ENCODE peak calls at places on chromosomes 13 and 19, in nine cellular contexts. G, Z, C, R, F, Q, O, M and N are unnamed samples. For H3K4me1, the result is how much of the 10 kb centered on the place peaks cover.

GRCh38 chr13:24203726-24204295 is 43.3 kb downstream of the SPATA13 start:
- DNase-seq in O (no peak), Z (no peak), F (no peak), G (no peak), C (no peak), M (no peak), R (no peak), Q (no peak), N (no peak)

GRCh38 chr13:43195551-43195950 is 172.2 kb downstream of the DNAJC15 start:
- DNase-seq in M (no peak), C (no peak), O (no peak), Q (no peak), F (no peak), R (no peak), G (no peak), Z (peak), N (no peak)

GRCh38 chr19:16566161-16566560 is 6.1 kb downstream of the SLC35E1 start:
- DNase-seq in R (no peak), C (peak), M (no peak), G (no peak), O (no peak), Q (no peak), Z (no peak), F (no peak), N (no peak)

GRCh38 chr13:60431108-60431700 is 34.2 kb downstream of the TDRD3 start:
- DNase-seq in Z (no peak), Q (peak), O (no peak), C (peak), F (no peak), G (no peak), M (no peak), R (no peak), N (no peak)

GRCh38 chr13:110799246-110800236 is 86.0 kb downstream of the ING1 start:
- DNase-seq in O (peak), M (peak), G (no peak), Q (peak), F (peak), Z (no peak), R (no peak), C (no peak), N (peak)

GRCh38 chr19:4744451-4745170 is 21.0 kb upstream of the DPP9 start:
- DNase-seq in G (no peak), C (no peak), R (no peak), F (peak), O (no peak), M (no peak), Q (peak), Z (no peak), N (no peak)

GRCh38 chr13:88086577-88086976 is 415.4 kb downstream of the SLITRK5 start:
- DNase-seq in F (no peak), R (no peak), M (no peak), Z (no peak), O (no peak), G (no peak), Q (peak), C (no peak), N (no peak)

GRCh38 chr13:88031980-88032562 is 360.9 kb downstream of the SLITRK5 start:
- DNase-seq in R (no peak), M (no peak), Q (peak), O (no peak), G (no peak), F (no peak), Z (no peak), C (no peak), N (no peak)

GRCh38 chr19:34957830-34958751 is 5.9 kb downstream of the ZNF792 start:
- DNase-seq in O (no peak), G (no peak), R (no peak), F (no peak), C (no peak), Z (no peak), M (no peak), Q (no peak), N (no peak)

GRCh38 chr13:97295279-97296182 is 73.4 kb downstream of the MBNL2 start:
- DNase-seq in C (no peak), Z (no peak), Q (peak), F (no peak), M (no peak), R (no peak), G (no peak), O (no peak), N (no peak)

DNA sequence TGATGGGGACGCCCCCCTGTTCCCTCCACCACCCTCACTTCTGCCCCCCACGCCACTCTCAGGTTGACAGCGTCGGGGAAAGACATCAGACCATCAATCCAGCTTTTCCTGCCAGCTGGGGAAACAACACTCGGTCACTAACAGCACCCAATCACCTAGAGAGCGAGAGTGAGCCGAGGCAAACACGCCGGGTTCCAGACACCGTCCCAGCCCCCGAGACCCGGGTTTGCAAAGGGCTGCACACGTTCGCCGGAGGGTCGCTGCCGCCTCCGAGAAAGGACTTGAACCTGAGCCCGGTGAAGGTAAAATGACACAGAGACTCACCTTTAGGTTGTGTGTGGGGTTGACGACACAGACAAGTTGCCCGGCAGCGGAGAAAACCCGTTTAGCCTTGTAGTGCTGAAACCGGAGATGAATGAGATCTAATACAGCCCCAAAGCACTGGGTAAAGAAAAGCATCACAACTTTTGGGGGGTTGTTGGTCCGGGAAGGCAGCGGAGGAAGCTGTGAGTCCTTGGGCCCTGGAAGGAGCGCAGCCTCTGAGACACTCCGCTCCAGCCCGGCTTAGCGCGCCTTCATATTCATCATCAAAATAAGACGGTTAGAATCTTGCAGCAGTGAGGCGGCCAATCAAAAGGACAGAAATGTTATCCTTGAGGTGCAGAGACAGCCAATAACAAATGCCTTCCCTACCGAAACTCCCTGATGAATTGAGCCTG is at the start of gene SIAH3:
- DNase-seq in Q (peak), G (no peak), Z (no peak), R (no peak), F (no peak), M (no peak), O (no peak), C (peak), N (no peak)
- H3K27ac ChIP-seq in Q (no peak), G (no peak), Z (no peak), R (no peak), F (no peak), M (no peak), O (no peak), C (no peak), N (no peak)

GRCh38 chr19:38162632-38163031 is 61.4 kb downstream of the DPF1 start:
- DNase-seq in M (no peak), Z (no peak), O (no peak), R (no peak), G (no peak), C (no peak), Q (no peak), F (no peak), N (no peak)

GRCh38 chr19:38163419-38164290 is 60.4 kb downstream of the DPF1 start:
- DNase-seq in O (no peak), M (no peak), Q (no peak), Z (no peak), F (no peak), R (no peak), C (no peak), G (no peak), N (no peak)

GRCh38 chr19:38162094-38162493 is 61.9 kb downstream of the DPF1 start:
- DNase-seq in C (no peak), R (no peak), Q (no peak), F (no peak), M (no peak), O (no peak), Z (no peak), G (no peak), N (no peak)

GRCh38 chr19:38164526-38164925 is 59.5 kb downstream of the DPF1 start:
- DNase-seq in G (no peak), Z (no peak), C (no peak), M (no peak), F (no peak), Q (no peak), R (no peak), O (no peak), N (no peak)

GRCh38 chr19:38165335-38165734 is 58.7 kb downstream of the DPF1 start:
- DNase-seq in C (no peak), Z (no peak), G (no peak), Q (no peak), R (no peak), M (no peak), F (no peak), O (no peak), N (no peak)
- H3K4me1 ChIP-seq in C (under half), Z (under half), G (under half), Q (under half), R (under half), M (under half), F (under half), O (under half), N (under half)

GRCh38 chr13:29922896-29923295 is 72.5 kb upstream of the UBL3 start:
- DNase-seq in Q (peak), R (no peak), G (no peak), C (no peak), O (no peak), M (no peak), Z (no peak), F (no peak), N (no peak)
- H3K27ac ChIP-seq in Q (peak), R (peak), G (peak), C (no peak), O (no peak), M (peak), Z (no peak), F (no peak), N (peak)

DNA sequence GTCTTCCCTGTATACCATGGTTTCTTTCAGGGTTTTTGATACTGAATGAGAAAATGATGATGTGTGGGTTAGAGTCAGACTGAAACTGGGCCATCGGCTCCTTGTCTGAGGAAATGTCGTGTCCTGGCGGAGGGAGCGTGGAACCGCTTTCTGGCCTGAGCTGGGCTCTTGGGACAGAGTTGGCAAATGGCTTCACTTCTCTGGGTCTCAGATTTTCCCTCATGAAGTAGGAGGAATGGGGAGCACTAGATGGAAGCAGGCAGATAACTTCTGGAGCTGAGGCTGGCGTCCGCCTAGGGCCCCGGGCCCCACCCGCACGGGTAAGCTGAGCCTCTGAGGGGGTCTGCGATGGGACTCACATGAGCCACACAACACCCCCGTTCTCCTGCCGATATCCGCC is 133.3 kb upstream of the WASF3 start:
- DNase-seq in M (no peak), G (peak), F (peak), Q (no peak), C (no peak), O (peak), R (no peak), Z (no peak), N (no peak)
- H3K4me1 ChIP-seq in M (under half), G (under half), F (under half), Q (under half), C (under half), O (under half), R (under half), Z (under half), N (under half)

DNA sequence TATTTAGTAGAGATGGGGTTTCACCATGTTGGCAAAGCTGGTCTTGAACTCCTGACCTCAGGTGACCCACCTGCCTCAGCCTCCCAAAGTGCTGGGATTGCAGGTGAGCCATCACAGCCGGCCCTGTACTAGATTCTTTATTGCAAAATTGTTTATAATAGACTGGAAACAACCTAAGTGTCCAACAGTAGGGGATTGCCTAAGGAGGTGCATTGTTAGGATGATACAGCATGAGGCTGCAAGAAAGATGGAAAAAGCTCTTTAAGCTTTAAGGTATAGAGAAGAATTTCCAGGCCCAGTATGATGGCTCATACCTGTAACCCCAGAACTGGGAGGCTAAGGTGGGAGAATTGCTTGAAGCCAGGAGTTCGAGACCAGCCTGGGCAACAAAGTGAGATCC is 8.2 kb downstream of the BCAT2 start:
- DNase-seq in M (no peak), C (no peak), Q (no peak), R (no peak), O (no peak), Z (no peak), F (no peak), G (no peak), N (no peak)
- H3K27ac ChIP-seq in M (no peak), C (no peak), Q (no peak), R (no peak), O (no peak), Z (no peak), F (no peak), G (no peak), N (no peak)

GRCh38 chr13:80040219-80040976 is 300.5 kb downstream of the SPRY2 start:
- DNase-seq in F (no peak), C (no peak), G (no peak), M (no peak), Z (no peak), R (no peak), O (no peak), Q (peak), N (peak)
- H3K4me1 ChIP-seq in F (under half), C (under half), G (under half), M (under half), Z (under half), R (under half), O (under half), Q (under half), N (half or more)

GRCh38 chr13:100675660-100676129 is 1.1 kb upstream of the TMTC4 start:
- DNase-seq in G (no peak), R (no peak), Q (peak), C (no peak), O (no peak), F (no peak), Z (no peak), M (no peak), N (no peak)
- H3K27ac ChIP-seq in G (peak), R (no peak), Q (no peak), C (peak), O (no peak), F (no peak), Z (no peak), M (no peak), N (no peak)